ENCODE peak calls at places on chromosomes 16 and 17, in five cellular contexts. V, L, N, M and C are unnamed samples.

GRCh38 chr16:79601092-79601977 is 798 bp upstream of the MAF start:
- DNase-seq in V (no peak), L (peak; percentile 62), N (peak; percentile 51), M (peak; percentile 72), C (peak; percentile 84)

GRCh38 chr17:32258383-32259121 is 7.1 kb upstream of the RHBDL3 start:
- DNase-seq in V (no peak), L (no peak), N (no peak), M (no peak), C (no peak)

GRCh38 chr16:57696240-57696639 is 1.6 kb downstream of the DRC7 start:
- DNase-seq in V (no peak), L (no peak), N (no peak), M (no peak), C (no peak)

GRCh38 chr16:50489187-50489586 is 59.0 kb upstream of the NKD1 start:
- DNase-seq in V (no peak), L (no peak), N (no peak), M (no peak), C (no peak)

GRCh38 chr16:21205303-21205702 is 6.1 kb downstream of the ZP2 start:
- DNase-seq in V (no peak), L (no peak), N (no peak), M (no peak), C (no peak)

GRCh38 chr16:7597677-7598076 is 265.0 kb downstream of the RBFOX1 start:
- DNase-seq in V (no peak), L (no peak), N (no peak), M (no peak), C (no peak)

GRCh38 chr17:17425005-17425404 is 51.8 kb upstream of the MED9 start:
- DNase-seq in V (no peak), L (no peak), N (no peak), M (peak; percentile 11), C (no peak)

GRCh38 chr17:6233856-6234255 is 163.7 kb downstream of the WSCD1 start:
- DNase-seq in V (no peak), L (no peak), N (no peak), M (no peak), C (no peak)

GRCh38 chr16:2223375-2224182 is at the start of gene E4F1:
- DNase-seq in V (peak; percentile 100), L (peak; percentile 99), N (peak; percentile 99), M (peak; percentile 100), C (peak; percentile 100)
- TF ChIP-seq POLR2A in V (peak; percentile 88), L (peak; percentile 89), N (peak; percentile 96), M (no peak), C (peak; percentile 93)

GRCh38 chr17:75898791-75899190 is 2.0 kb upstream of the TRIM65 start:
- DNase-seq in V (no peak), L (no peak), N (no peak), M (no peak), C (no peak)

GRCh38 chr17:75897076-75898019 is 597 bp upstream of the TRIM65 start:
- DNase-seq in V (no peak), L (peak; percentile 52), N (peak; percentile 50), M (no peak), C (peak; percentile 27)

GRCh38 chr17:75898065-75898464 is 1.3 kb upstream of the TRIM65 start:
- DNase-seq in V (no peak), L (no peak), N (no peak), M (no peak), C (peak; percentile 26)

GRCh38 chr17:75894049-75894742 is 2.6 kb downstream of the TRIM65 start:
- DNase-seq in V (no peak), L (no peak), N (no peak), M (no peak), C (no peak)

DNA sequence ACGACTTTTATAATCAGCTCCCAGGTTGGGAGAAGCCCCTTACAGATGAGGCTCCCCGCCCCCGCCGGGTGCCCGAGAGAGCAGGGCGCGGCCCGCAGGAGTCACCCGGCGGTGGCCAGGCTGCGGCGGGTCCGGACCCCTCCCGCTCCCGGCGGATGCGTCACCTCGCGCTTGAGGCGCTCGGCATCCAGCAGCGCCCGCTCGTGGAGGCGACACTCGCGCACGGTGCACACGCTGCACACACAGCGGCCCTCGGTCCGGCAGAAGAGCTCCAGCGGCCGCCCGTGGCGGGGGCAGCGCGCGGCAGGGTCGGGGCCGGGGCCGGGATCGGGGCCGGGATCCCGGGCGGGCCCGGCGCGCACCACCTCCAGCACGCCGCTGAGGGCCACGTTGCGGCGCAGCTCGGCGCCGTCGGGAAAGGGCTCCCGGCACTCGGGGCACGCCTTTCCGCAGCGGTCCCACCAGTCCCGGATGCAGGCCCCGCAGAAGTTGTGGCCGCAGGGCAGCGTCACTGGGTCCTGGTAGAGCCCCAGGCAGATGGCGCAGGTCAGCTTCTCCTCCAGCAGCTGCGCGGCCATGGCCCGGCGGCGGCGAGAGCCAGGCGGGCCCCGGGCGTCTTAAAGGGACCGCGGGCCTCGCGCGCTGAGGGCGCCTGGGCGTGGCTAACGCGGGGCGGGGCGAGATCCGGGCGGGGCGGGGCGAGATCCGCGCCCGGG is at the start of gene TRIM65:
- DNase-seq in V (peak; percentile 74), L (peak; percentile 84), N (peak; percentile 88), M (peak; percentile 86), C (peak; percentile 86)
- TF ChIP-seq CTCF in V (peak; percentile 43), L (peak; percentile 74), N (peak; percentile 36), M (no peak), C (no peak)

GRCh38 chr16:68246671-68247070 is 1.5 kb downstream of the PLA2G15 start:
- DNase-seq in V (no peak), L (no peak), N (no peak), M (no peak), C (peak; percentile 58)
- H3K27ac ChIP-seq in V (no peak overlapping the region), L (no peak overlapping the region), N (peak overlapping the region; percentile 79), M (no peak overlapping the region), C (peak overlapping the region; percentile 67)

GRCh38 chr17:80902197-80903019 is 89.2 kb upstream of the CHMP6 start:
- DNase-seq in V (no peak), L (no peak), N (no peak), M (no peak), C (no peak)
- TF ChIP-seq POLR2A in V (no peak), L (no peak), N (no peak), M (no peak), C (no peak)

GRCh38 chr17:12342609-12343248 is 322.1 kb downstream of the MAP2K4 start:
- DNase-seq in V (no peak), L (peak; percentile 46), N (no peak), M (peak; percentile 62), C (no peak)
- TF ChIP-seq CTCF in V (peak; percentile 16), L (peak; percentile 32), N (no peak), M (no peak), C (no peak)

DNA sequence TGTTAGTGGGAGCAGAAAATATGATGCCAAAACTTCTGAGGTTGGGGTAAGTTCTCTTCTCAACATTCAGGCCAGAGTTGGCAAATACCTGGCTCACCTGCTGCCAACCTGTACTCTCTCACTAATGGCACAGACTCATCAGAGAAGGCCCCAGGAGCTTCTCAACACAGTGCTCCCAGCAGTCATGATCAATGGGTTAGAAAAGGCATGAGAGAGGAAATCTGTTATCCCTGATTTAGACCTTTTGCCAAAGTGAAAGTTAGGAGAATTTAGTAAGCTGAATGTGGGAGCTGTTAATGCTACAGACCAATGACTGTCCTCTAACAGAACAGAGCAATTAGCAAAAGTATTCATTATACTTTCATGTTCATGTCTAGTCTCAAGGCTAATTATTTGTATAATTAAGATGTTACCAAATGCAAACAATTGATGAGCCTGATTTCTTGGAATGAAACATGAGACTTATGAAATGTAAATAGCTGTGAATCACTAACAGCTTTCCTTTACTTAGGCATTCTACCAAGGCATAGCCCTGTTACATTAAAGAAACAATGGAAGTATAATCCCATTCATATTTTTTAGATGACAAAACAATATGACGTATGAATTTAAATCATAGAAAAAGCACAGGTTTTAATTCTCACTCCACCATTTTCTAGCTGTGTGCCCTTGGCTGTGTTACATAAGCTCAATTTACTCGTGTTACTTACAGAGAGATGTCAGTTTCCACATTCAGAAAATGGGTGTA is 68.7 kb upstream of the MARCHF10 start:
- DNase-seq in V (no peak), L (no peak), N (no peak), M (no peak), C (no peak)
- H3K27ac ChIP-seq in V (no peak overlapping the region), L (no peak overlapping the region), N (no peak overlapping the region), M (no peak overlapping the region), C (no peak overlapping the region)